ENCODE peak calls at places on chromosomes 5 and 9, in six cellular contexts. One of them, this sample, is unnamed.

GRCh38 chr5:32499261-32499660 is 54.7 kb upstream of the ZFR start:
- DNase-seq in A673: no peak
- DNase-seq in psoas muscle: no peak
- DNase-seq in lower lobe of right lung: no peak
- DNase-seq in CD8-positive, alpha-beta T cell: no peak
- DNase-seq in fibroblast of lung: no peak
- DNase-seq in this sample: no peak

GRCh38 chr5:41433552-41434181 is 76.7 kb downstream of the PLCXD3 start:
- DNase-seq in A673: peak; percentile 35
- DNase-seq in psoas muscle: no peak
- DNase-seq in lower lobe of right lung: no peak
- DNase-seq in CD8-positive, alpha-beta T cell: no peak
- DNase-seq in fibroblast of lung: no peak
- DNase-seq in this sample: no peak

GRCh38 chr9:79387091-79387490 is 184.7 kb upstream of the TLE4 start:
- DNase-seq in A673: no peak
- DNase-seq in psoas muscle: no peak
- DNase-seq in lower lobe of right lung: no peak
- DNase-seq in CD8-positive, alpha-beta T cell: no peak
- DNase-seq in fibroblast of lung: no peak
- DNase-seq in this sample: no peak

GRCh38 chr5:1294839-1295649 is at the start of gene TERT:
- DNase-seq in A673: peak; percentile 77
- DNase-seq in psoas muscle: no peak
- DNase-seq in lower lobe of right lung: peak; percentile 32
- DNase-seq in CD8-positive, alpha-beta T cell: peak; percentile 59
- DNase-seq in fibroblast of lung: no peak
- DNase-seq in this sample: no peak

GRCh38 chr5:32777733-32778132 is 66.6 kb downstream of the NPR3 start:
- DNase-seq in A673: no peak
- DNase-seq in psoas muscle: no peak
- DNase-seq in lower lobe of right lung: no peak
- DNase-seq in CD8-positive, alpha-beta T cell: no peak
- DNase-seq in fibroblast of lung: peak; percentile 53
- DNase-seq in this sample: no peak

GRCh38 chr5:157342822-157343402 is 77.0 kb downstream of the CYFIP2 start:
- DNase-seq in A673: peak; percentile 26
- DNase-seq in psoas muscle: peak; percentile 22
- DNase-seq in lower lobe of right lung: peak; percentile 55
- DNase-seq in CD8-positive, alpha-beta T cell: no peak
- DNase-seq in fibroblast of lung: no peak
- DNase-seq in this sample: no peak

GRCh38 chr5:171989276-171989675 is 17.2 kb downstream of the FBXW11 start:
- DNase-seq in A673: no peak
- DNase-seq in psoas muscle: no peak
- DNase-seq in lower lobe of right lung: no peak
- DNase-seq in CD8-positive, alpha-beta T cell: no peak
- DNase-seq in fibroblast of lung: no peak
- DNase-seq in this sample: no peak

GRCh38 chr9:18473551-18474279 is at the start of gene ADAMTSL1:
- DNase-seq in A673: peak; percentile 9
- DNase-seq in psoas muscle: peak; percentile 22
- DNase-seq in lower lobe of right lung: no peak
- DNase-seq in CD8-positive, alpha-beta T cell: no peak
- DNase-seq in fibroblast of lung: peak; percentile 68
- DNase-seq in this sample: no peak

GRCh38 chr5:39058178-39058577 is 16.0 kb downstream of the RICTOR start:
- DNase-seq in A673: no peak
- DNase-seq in psoas muscle: no peak
- DNase-seq in lower lobe of right lung: no peak
- DNase-seq in CD8-positive, alpha-beta T cell: no peak
- DNase-seq in fibroblast of lung: no peak
- DNase-seq in this sample: no peak

GRCh38 chr9:87223397-87224246 is 274.0 kb upstream of the DAPK1 start:
- DNase-seq in A673: no peak
- DNase-seq in psoas muscle: peak; percentile 10
- DNase-seq in lower lobe of right lung: no peak
- DNase-seq in CD8-positive, alpha-beta T cell: no peak
- DNase-seq in fibroblast of lung: peak; percentile 15
- DNase-seq in this sample: no peak

GRCh38 chr5:55096860-55097259 is 5.6 kb upstream of the GZMA start:
- DNase-seq in A673: no peak
- DNase-seq in psoas muscle: no peak
- DNase-seq in lower lobe of right lung: no peak
- DNase-seq in CD8-positive, alpha-beta T cell: peak; percentile 48
- DNase-seq in fibroblast of lung: no peak
- DNase-seq in this sample: no peak

GRCh38 chr5:126544087-126544740 is 50.8 kb downstream of the ALDH7A1 start:
- DNase-seq in A673: peak; percentile 68
- DNase-seq in psoas muscle: no peak
- DNase-seq in lower lobe of right lung: no peak
- DNase-seq in CD8-positive, alpha-beta T cell: no peak
- DNase-seq in fibroblast of lung: peak; percentile 42
- DNase-seq in this sample: no peak

GRCh38 chr9:134564431-134565170 is 77.0 kb upstream of the COL5A1 start:
- DNase-seq in A673: peak; percentile 85
- DNase-seq in psoas muscle: no peak
- DNase-seq in lower lobe of right lung: no peak
- DNase-seq in CD8-positive, alpha-beta T cell: no peak
- DNase-seq in fibroblast of lung: peak; percentile 94
- DNase-seq in this sample: no peak

GRCh38 chr5:69024241-69024651 is 69.6 kb upstream of the SLC30A5 start:
- DNase-seq in A673: peak; percentile 80
- DNase-seq in psoas muscle: no peak
- DNase-seq in lower lobe of right lung: no peak
- DNase-seq in CD8-positive, alpha-beta T cell: no peak
- DNase-seq in fibroblast of lung: peak; percentile 61
- DNase-seq in this sample: no peak

GRCh38 chr9:107587175-107587963 is 97.8 kb upstream of the KLF4 start:
- DNase-seq in A673: no peak
- DNase-seq in psoas muscle: peak; percentile 22
- DNase-seq in lower lobe of right lung: peak; percentile 67
- DNase-seq in CD8-positive, alpha-beta T cell: no peak
- DNase-seq in fibroblast of lung: no peak
- DNase-seq in this sample: peak; percentile 55

GRCh38 chr5:35626108-35626507 is 8.4 kb downstream of the SPEF2 start:
- DNase-seq in A673: no peak
- DNase-seq in psoas muscle: no peak
- DNase-seq in lower lobe of right lung: no peak
- DNase-seq in CD8-positive, alpha-beta T cell: no peak
- DNase-seq in fibroblast of lung: no peak
- DNase-seq in this sample: no peak

GRCh38 chr5:52915176-52915875 is 73.8 kb upstream of the ITGA2 start:
- DNase-seq in A673: peak; percentile 80
- DNase-seq in psoas muscle: no peak
- DNase-seq in lower lobe of right lung: no peak
- DNase-seq in CD8-positive, alpha-beta T cell: peak; percentile 10
- DNase-seq in fibroblast of lung: peak; percentile 85
- DNase-seq in this sample: no peak

GRCh38 chr9:3646226-3646625 is 120.4 kb upstream of the RFX3 start:
- DNase-seq in A673: no peak
- DNase-seq in psoas muscle: no peak
- DNase-seq in lower lobe of right lung: no peak
- DNase-seq in CD8-positive, alpha-beta T cell: no peak
- DNase-seq in fibroblast of lung: no peak
- DNase-seq in this sample: no peak
- H3K27ac ChIP-seq in A673: no peak overlapping the region
- H3K27ac ChIP-seq in psoas muscle: no peak overlapping the region
- H3K27ac ChIP-seq in lower lobe of right lung: no peak overlapping the region
- H3K27ac ChIP-seq in CD8-positive, alpha-beta T cell: no peak overlapping the region
- H3K27ac ChIP-seq in fibroblast of lung: no peak overlapping the region
- H3K27ac ChIP-seq in this sample: no peak overlapping the region

GRCh38 chr5:145660897-145661650 is 174.1 kb downstream of the PRELID2 start:
- DNase-seq in A673: peak; percentile 66
- DNase-seq in psoas muscle: no peak
- DNase-seq in lower lobe of right lung: no peak
- DNase-seq in CD8-positive, alpha-beta T cell: no peak
- DNase-seq in fibroblast of lung: peak; percentile 86
- DNase-seq in this sample: no peak

GRCh38 chr5:145661737-145662530 is 173.2 kb downstream of the PRELID2 start:
- DNase-seq in A673: no peak
- DNase-seq in psoas muscle: no peak
- DNase-seq in lower lobe of right lung: no peak
- DNase-seq in CD8-positive, alpha-beta T cell: no peak
- DNase-seq in fibroblast of lung: peak; percentile 39
- DNase-seq in this sample: no peak

DNA sequence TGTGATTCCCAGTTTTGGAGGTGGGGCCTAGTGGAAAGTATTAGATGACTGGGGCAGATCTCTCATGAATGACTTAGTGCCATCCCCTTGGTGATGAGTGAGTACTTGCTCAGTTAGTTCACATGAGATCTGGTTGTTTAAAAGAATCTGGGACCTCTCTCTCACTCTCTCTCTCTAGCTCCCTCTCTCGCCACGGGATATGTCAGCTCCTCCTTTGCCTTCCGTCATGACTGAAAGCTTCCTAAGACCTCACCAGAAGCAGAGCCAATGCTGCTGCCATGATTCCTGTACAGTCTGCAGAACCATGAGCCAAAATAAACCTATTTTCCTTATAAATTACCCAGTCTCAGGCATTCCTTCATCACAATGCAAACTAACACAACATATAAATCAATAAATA is 176.7 kb downstream of the PRELID2 start:
- DNase-seq in A673: no peak
- DNase-seq in psoas muscle: no peak
- DNase-seq in lower lobe of right lung: no peak
- DNase-seq in CD8-positive, alpha-beta T cell: no peak
- DNase-seq in fibroblast of lung: no peak
- DNase-seq in this sample: no peak
- TF ChIP-seq CTCF in A673: no peak
- TF ChIP-seq CTCF in psoas muscle: no peak
- TF ChIP-seq CTCF in lower lobe of right lung: no peak
- TF ChIP-seq CTCF in CD8-positive, alpha-beta T cell: no peak
- TF ChIP-seq CTCF in fibroblast of lung: no peak
- TF ChIP-seq CTCF in this sample: no peak

DNA sequence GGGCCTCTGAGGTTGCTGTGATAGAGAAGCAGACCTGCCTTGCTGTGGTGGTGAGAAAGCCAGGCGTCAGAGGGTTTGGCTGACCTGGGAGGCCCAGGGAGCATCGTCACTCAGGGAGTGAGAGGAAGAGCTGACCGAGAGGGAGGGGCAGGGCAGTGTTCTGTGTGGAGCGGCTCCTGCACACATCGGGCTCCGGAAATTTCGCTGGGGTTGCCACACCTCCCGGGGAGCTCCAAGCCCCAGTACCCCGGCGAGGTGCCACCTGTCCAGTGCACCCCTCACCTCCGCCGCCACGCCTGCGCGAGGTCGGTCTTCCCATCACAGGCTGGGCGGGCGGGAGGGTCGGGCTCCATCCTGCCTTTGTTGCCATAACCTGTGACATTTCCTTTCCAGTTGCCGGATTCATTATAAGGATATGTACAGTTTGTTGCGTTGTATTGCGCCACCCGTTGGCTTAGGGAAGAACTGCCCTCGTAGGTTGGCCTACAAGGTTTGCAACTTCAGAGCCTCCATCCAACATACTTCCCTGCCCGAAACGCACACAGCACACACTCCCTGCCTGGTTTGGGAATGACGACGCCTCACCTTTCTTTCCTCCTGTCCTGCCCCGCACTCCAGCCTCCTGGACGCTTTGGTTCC is 223.2 kb downstream of the CACNA1B start:
- DNase-seq in A673: peak; percentile 43
- DNase-seq in psoas muscle: no peak
- DNase-seq in lower lobe of right lung: peak; percentile 36
- DNase-seq in CD8-positive, alpha-beta T cell: no peak
- DNase-seq in fibroblast of lung: no peak
- DNase-seq in this sample: no peak
- H3K27ac ChIP-seq in A673: no peak overlapping the region
- H3K27ac ChIP-seq in psoas muscle: no peak overlapping the region
- H3K27ac ChIP-seq in lower lobe of right lung: no peak overlapping the region
- H3K27ac ChIP-seq in CD8-positive, alpha-beta T cell: no peak overlapping the region
- H3K27ac ChIP-seq in fibroblast of lung: no peak overlapping the region
- H3K27ac ChIP-seq in this sample: no peak overlapping the region

GRCh38 chr9:92328225-92328624 is 2.5 kb downstream of the CENPP start:
- DNase-seq in A673: peak; percentile 68
- DNase-seq in psoas muscle: no peak
- DNase-seq in lower lobe of right lung: no peak
- DNase-seq in CD8-positive, alpha-beta T cell: no peak
- DNase-seq in fibroblast of lung: peak; percentile 83
- DNase-seq in this sample: no peak
- TF ChIP-seq CTCF in A673: peak; percentile 47
- TF ChIP-seq CTCF in psoas muscle: no peak
- TF ChIP-seq CTCF in lower lobe of right lung: no peak
- TF ChIP-seq CTCF in CD8-positive, alpha-beta T cell: no peak
- TF ChIP-seq CTCF in fibroblast of lung: peak; percentile 47
- TF ChIP-seq CTCF in this sample: no peak

GRCh38 chr5:180142008-180142803 is 66.8 kb downstream of the RASGEF1C start:
- DNase-seq in A673: no peak
- DNase-seq in psoas muscle: no peak
- DNase-seq in lower lobe of right lung: no peak
- DNase-seq in CD8-positive, alpha-beta T cell: no peak
- DNase-seq in fibroblast of lung: no peak
- DNase-seq in this sample: no peak
- H3K27ac ChIP-seq in A673: no peak overlapping the region
- H3K27ac ChIP-seq in psoas muscle: no peak overlapping the region
- H3K27ac ChIP-seq in lower lobe of right lung: no peak overlapping the region
- H3K27ac ChIP-seq in CD8-positive, alpha-beta T cell: no peak overlapping the region
- H3K27ac ChIP-seq in fibroblast of lung: no peak overlapping the region
- H3K27ac ChIP-seq in this sample: no peak overlapping the region

DNA sequence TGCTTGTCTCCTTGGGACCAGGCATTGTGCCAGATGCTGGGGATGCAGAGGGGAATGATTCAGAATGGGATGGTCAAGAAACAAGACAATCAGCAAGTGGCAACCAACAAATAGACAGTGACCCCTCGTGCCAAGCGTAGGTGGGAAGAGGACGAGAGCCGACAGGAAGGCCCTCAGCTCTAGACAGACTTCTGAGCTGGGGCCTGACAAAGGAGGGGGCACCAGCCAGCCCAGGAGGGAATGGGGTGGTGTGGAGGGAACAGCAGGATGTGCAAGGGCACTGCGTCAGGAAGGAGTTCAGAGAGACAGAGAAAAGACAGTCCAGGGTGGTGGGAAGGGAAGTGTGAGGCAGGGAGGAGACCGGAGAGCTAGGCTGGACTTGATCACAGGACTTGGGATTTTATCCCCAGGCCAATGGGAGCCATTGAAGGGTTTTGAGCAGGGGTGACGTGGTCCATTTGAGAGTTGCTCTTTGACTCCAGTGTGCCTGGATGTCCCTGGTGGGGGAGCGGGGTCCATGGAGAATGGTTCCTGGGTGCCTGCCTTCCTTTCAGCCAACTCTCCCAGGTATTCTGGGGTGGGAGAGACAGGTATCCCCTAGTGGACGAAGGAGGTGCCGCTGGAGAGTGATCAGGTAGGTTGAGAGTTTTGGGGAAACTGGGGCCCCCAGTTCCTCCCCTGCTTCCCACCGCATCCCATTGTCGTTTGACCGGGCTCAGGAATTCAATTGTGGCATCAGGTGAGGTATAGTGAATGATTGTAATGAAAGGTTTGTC is 79.3 kb upstream of the ZNF618 start:
- DNase-seq in A673: no peak
- DNase-seq in psoas muscle: no peak
- DNase-seq in lower lobe of right lung: no peak
- DNase-seq in CD8-positive, alpha-beta T cell: no peak
- DNase-seq in fibroblast of lung: no peak
- DNase-seq in this sample: no peak
- TF ChIP-seq CTCF in A673: no peak
- TF ChIP-seq CTCF in psoas muscle: no peak
- TF ChIP-seq CTCF in lower lobe of right lung: no peak
- TF ChIP-seq CTCF in CD8-positive, alpha-beta T cell: no peak
- TF ChIP-seq CTCF in fibroblast of lung: no peak
- TF ChIP-seq CTCF in this sample: no peak

This sample was measured in tibial artery.